ENCODE peak calls at places on chromosome 15, in ten cellular contexts. D, Q, U, V, P, L, H, G, Y and K are unnamed samples.

GRCh38 chr15:91184441-91184840 is 84.4 kb downstream of the SV2B start:
- DNase-seq in D (no peak), P (no peak), L (no peak), U (no peak), H (no peak), G (no peak), Y (no peak), Q (no peak), V (no peak), K (no peak)

GRCh38 chr15:26295331-26295730 is 432.2 kb upstream of the ATP10A start:
- DNase-seq in U (peak; percentile 32), D (no peak), Y (no peak), G (no peak), H (no peak), L (no peak), V (no peak), P (no peak), Q (no peak), K (no peak)

GRCh38 chr15:84658080-84658787 is at the start of gene NMB:
- DNase-seq in L (peak; percentile 75), G (peak; percentile 39), H (peak; percentile 93), U (peak; percentile 80), Y (peak; percentile 93), D (no peak), P (peak; percentile 46), V (peak; percentile 88), Q (peak; percentile 54), K (peak; percentile 61)

GRCh38 chr15:93943607-93944006 is 287.8 kb upstream of the MCTP2 start:
- DNase-seq in D (no peak), U (no peak), L (no peak), G (no peak), H (peak; percentile 71), Y (no peak), V (no peak), P (no peak), Q (no peak), K (no peak)

GRCh38 chr15:31106495-31107300 is 5.2 kb upstream of the TRPM1 start:
- DNase-seq in P (no peak), V (no peak), G (no peak), L (no peak), Y (no peak), Q (no peak), D (no peak), U (no peak), H (peak; percentile 16), K (no peak)

GRCh38 chr15:44719293-44719999 is 8.1 kb downstream of the B2M start:
- DNase-seq in U (no peak), D (no peak), Y (peak; percentile 28), H (no peak), V (no peak), L (no peak), Q (peak; percentile 27), G (no peak), P (no peak), K (no peak)

GRCh38 chr15:26807517-26808427 is 34.9 kb upstream of the GABRB3 start:
- DNase-seq in H (no peak), L (no peak), P (no peak), Y (no peak), D (no peak), U (no peak), Q (no peak), G (no peak), V (no peak), K (no peak)

GRCh38 chr15:78127882-78128281 is 3.4 kb downstream of the CIB2 start:
- DNase-seq in L (no peak), H (no peak), Y (no peak), U (peak; percentile 19), P (no peak), Q (no peak), G (no peak), V (no peak), D (no peak), K (no peak)